ENCODE peak calls at places on chromosomes 11 and 22, in five cellular contexts. One of them, this sample, is unnamed.

GRCh38 chr11:10379022-10379421 is 74.1 kb downstream of the ADM start:
- DNase-seq in SK-N-SH: no peak
- DNase-seq in A549: peak; percentile 22
- DNase-seq in GM23338: peak; percentile 69
- DNase-seq in K562: peak; percentile 64
- DNase-seq in this sample: no peak

GRCh38 chr22:21970037-21970799 is 12.4 kb downstream of the TOP3B start:
- DNase-seq in SK-N-SH: no peak
- DNase-seq in A549: no peak
- DNase-seq in GM23338: no peak
- DNase-seq in K562: no peak
- DNase-seq in this sample: no peak

GRCh38 chr11:57514538-57515331 is 767 bp downstream of the SLC43A1 start:
- DNase-seq in SK-N-SH: peak; percentile 79
- DNase-seq in A549: peak; percentile 46
- DNase-seq in GM23338: peak; percentile 80
- DNase-seq in K562: peak; percentile 76
- DNase-seq in this sample: no peak

GRCh38 chr11:72775288-72776110 is 18.3 kb downstream of the STARD10 start:
- DNase-seq in SK-N-SH: no peak
- DNase-seq in A549: no peak
- DNase-seq in GM23338: no peak
- DNase-seq in K562: no peak
- DNase-seq in this sample: no peak

GRCh38 chr11:131246589-131247164 is 123.7 kb upstream of the NTM start:
- DNase-seq in SK-N-SH: peak; percentile 23
- DNase-seq in A549: no peak
- DNase-seq in GM23338: peak; percentile 93
- DNase-seq in K562: peak; percentile 25
- DNase-seq in this sample: peak; percentile 5

GRCh38 chr11:36361901-36362391 is 65.9 kb downstream of the PRR5L start:
- DNase-seq in SK-N-SH: no peak
- DNase-seq in A549: no peak
- DNase-seq in GM23338: peak; percentile 43
- DNase-seq in K562: no peak
- DNase-seq in this sample: no peak

GRCh38 chr22:43188829-43189545 is 2.1 kb upstream of the TTLL12 start:
- DNase-seq in SK-N-SH: no peak
- DNase-seq in A549: no peak
- DNase-seq in GM23338: no peak
- DNase-seq in K562: no peak
- DNase-seq in this sample: no peak

GRCh38 chr11:73085189-73085875 is 56.8 kb downstream of the FCHSD2 start:
- DNase-seq in SK-N-SH: no peak
- DNase-seq in A549: no peak
- DNase-seq in GM23338: no peak
- DNase-seq in K562: no peak
- DNase-seq in this sample: no peak

GRCh38 chr11:77994434-77995362 is at the start of gene INTS4:
- DNase-seq in SK-N-SH: peak; percentile 88
- DNase-seq in A549: peak; percentile 95
- DNase-seq in GM23338: peak; percentile 100
- DNase-seq in K562: peak; percentile 95
- DNase-seq in this sample: peak; percentile 99

GRCh38 chr11:72220696-72221363 is 3.7 kb upstream of the INPPL1 start:
- DNase-seq in SK-N-SH: no peak
- DNase-seq in A549: no peak
- DNase-seq in GM23338: no peak
- DNase-seq in K562: no peak
- DNase-seq in this sample: no peak

GRCh38 chr11:44316388-44317240 is 6.7 kb upstream of the ALX4 start:
- DNase-seq in SK-N-SH: peak; percentile 67
- DNase-seq in A549: no peak
- DNase-seq in GM23338: peak; percentile 74
- DNase-seq in K562: peak; percentile 31
- DNase-seq in this sample: no peak

GRCh38 chr11:44318369-44318768 is 8.4 kb upstream of the ALX4 start:
- DNase-seq in SK-N-SH: no peak
- DNase-seq in A549: no peak
- DNase-seq in GM23338: no peak
- DNase-seq in K562: no peak
- DNase-seq in this sample: no peak

GRCh38 chr11:44313701-44314489 is 4.0 kb upstream of the ALX4 start:
- DNase-seq in SK-N-SH: no peak
- DNase-seq in A549: no peak
- DNase-seq in GM23338: no peak
- DNase-seq in K562: no peak
- DNase-seq in this sample: no peak

GRCh38 chr11:44314733-44315132 is 4.8 kb upstream of the ALX4 start:
- DNase-seq in SK-N-SH: no peak
- DNase-seq in A549: no peak
- DNase-seq in GM23338: no peak
- DNase-seq in K562: no peak
- DNase-seq in this sample: no peak

GRCh38 chr11:44315947-44316387 is 6.0 kb upstream of the ALX4 start:
- DNase-seq in SK-N-SH: peak; percentile 82
- DNase-seq in A549: peak; percentile 69
- DNase-seq in GM23338: peak; percentile 64
- DNase-seq in K562: no peak
- DNase-seq in this sample: no peak
- H3K4me3 ChIP-seq in SK-N-SH: peak overlapping the region; percentile 41
- H3K4me3 ChIP-seq in A549: peak overlapping the region; percentile 54
- H3K4me3 ChIP-seq in GM23338: peak overlapping the region; percentile 59
- H3K4me3 ChIP-seq in K562: no peak overlapping the region
- H3K4me3 ChIP-seq in this sample: peak overlapping the region; percentile 60

GRCh38 chr22:20056696-20057386 is 23.2 kb upstream of the DGCR8 start:
- DNase-seq in SK-N-SH: no peak
- DNase-seq in A549: no peak
- DNase-seq in GM23338: no peak
- DNase-seq in K562: no peak
- DNase-seq in this sample: no peak
- TF ChIP-seq REST in SK-N-SH: no peak
- TF ChIP-seq REST in A549: no peak
- TF ChIP-seq REST in GM23338: no peak
- TF ChIP-seq REST in K562: no peak
- TF ChIP-seq REST in this sample: no peak

GRCh38 chr11:117874253-117874909 is 2.1 kb downstream of the FXYD6 start:
- DNase-seq in SK-N-SH: no peak
- DNase-seq in A549: no peak
- DNase-seq in GM23338: peak; percentile 78
- DNase-seq in K562: no peak
- DNase-seq in this sample: no peak
- H3K4me3 ChIP-seq in SK-N-SH: no peak overlapping the region
- H3K4me3 ChIP-seq in A549: no peak overlapping the region
- H3K4me3 ChIP-seq in GM23338: peak overlapping the region; percentile 91
- H3K4me3 ChIP-seq in K562: no peak overlapping the region
- H3K4me3 ChIP-seq in this sample: no peak overlapping the region

GRCh38 chr22:17781319-17782031 is 7.2 kb upstream of the BID start:
- DNase-seq in SK-N-SH: peak; percentile 57
- DNase-seq in A549: peak; percentile 68
- DNase-seq in GM23338: no peak
- DNase-seq in K562: no peak
- DNase-seq in this sample: no peak
- TF ChIP-seq REST in SK-N-SH: no peak
- TF ChIP-seq REST in A549: no peak
- TF ChIP-seq REST in GM23338: no peak
- TF ChIP-seq REST in K562: no peak
- TF ChIP-seq REST in this sample: no peak

GRCh38 chr11:75433443-75433842 is 440 bp upstream of the KLHL35 start:
- DNase-seq in SK-N-SH: no peak
- DNase-seq in A549: no peak
- DNase-seq in GM23338: no peak
- DNase-seq in K562: no peak
- DNase-seq in this sample: no peak

GRCh38 chr11:75434051-75434450 is 1.0 kb upstream of the KLHL35 start:
- DNase-seq in SK-N-SH: no peak
- DNase-seq in A549: no peak
- DNase-seq in GM23338: no peak
- DNase-seq in K562: no peak
- DNase-seq in this sample: no peak

GRCh38 chr11:75430692-75431532 is 2.1 kb downstream of the KLHL35 start:
- DNase-seq in SK-N-SH: peak; percentile 51
- DNase-seq in A549: no peak
- DNase-seq in GM23338: no peak
- DNase-seq in K562: no peak
- DNase-seq in this sample: no peak

GRCh38 chr11:75431533-75432525 is 1.2 kb downstream of the KLHL35 start:
- DNase-seq in SK-N-SH: peak; percentile 55
- DNase-seq in A549: no peak
- DNase-seq in GM23338: peak; percentile 55
- DNase-seq in K562: peak; percentile 29
- DNase-seq in this sample: no peak

DNA sequence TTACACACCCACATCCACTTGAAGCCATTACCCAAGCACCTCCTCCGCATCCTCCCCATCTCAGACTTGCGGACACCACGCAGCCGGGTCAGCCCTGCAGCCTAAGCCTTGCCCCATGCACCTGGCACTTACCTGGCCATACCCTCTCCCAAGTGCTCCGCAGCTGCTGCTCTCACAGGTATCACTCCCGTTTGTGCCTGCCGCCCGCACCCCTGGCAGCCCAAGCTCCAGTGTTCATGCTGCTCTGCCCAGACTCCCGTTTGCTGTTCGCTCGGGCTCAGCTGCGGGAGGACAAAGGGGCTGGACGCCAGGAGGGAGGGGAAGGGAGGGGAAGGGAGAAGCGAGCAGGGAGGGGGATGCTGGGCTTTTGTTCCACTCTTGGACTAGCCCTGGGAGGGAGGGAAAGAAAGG is at the start of gene KLHL35:
- DNase-seq in SK-N-SH: no peak
- DNase-seq in A549: no peak
- DNase-seq in GM23338: no peak
- DNase-seq in K562: peak; percentile 41
- DNase-seq in this sample: no peak
- H3K4me3 ChIP-seq in SK-N-SH: no peak within 1 kb of the TSS
- H3K4me3 ChIP-seq in A549: no peak within 1 kb of the TSS
- H3K4me3 ChIP-seq in GM23338: peak within 1 kb of the TSS; percentile 43
- H3K4me3 ChIP-seq in K562: no peak within 1 kb of the TSS
- H3K4me3 ChIP-seq in this sample: no peak within 1 kb of the TSS

DNA sequence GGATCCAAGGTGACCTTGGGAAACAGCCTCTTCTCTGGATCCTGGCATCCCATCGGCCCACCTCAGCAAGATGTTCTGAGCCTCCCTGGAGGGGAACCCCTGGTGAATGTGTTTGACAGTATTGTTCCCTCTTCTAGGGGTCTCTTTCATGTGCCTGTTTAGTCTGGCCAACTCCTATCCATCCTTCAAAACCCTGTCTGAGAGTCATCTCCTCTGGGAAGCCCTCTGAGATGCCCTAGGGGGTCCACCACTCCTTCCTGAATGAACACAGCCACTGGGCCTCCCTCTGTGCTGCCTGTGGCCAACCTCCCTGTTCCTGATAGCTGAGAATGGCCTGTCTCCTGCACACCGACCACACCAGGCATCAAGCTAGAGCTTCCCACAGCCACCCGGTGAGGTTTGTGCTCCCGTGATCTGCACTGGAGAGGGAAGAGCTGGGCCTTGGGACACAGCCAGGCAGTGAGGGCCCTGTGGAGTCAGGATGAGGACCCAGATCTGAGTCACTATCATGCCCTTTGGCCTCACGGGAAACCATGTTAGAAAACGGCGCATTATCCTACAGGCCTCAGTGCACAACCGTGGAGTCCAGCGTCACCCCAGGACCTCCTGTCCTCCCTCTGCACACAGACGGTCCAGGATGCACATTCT is 8.8 kb downstream of the WNT7B start:
- DNase-seq in SK-N-SH: no peak
- DNase-seq in A549: no peak
- DNase-seq in GM23338: no peak
- DNase-seq in K562: no peak
- DNase-seq in this sample: no peak
- TF ChIP-seq REST in SK-N-SH: no peak
- TF ChIP-seq REST in A549: no peak
- TF ChIP-seq REST in GM23338: no peak
- TF ChIP-seq REST in K562: no peak
- TF ChIP-seq REST in this sample: no peak

GRCh38 chr11:129375731-129376657 is at the start of gene BARX2:
- DNase-seq in SK-N-SH: peak; percentile 70
- DNase-seq in A549: no peak
- DNase-seq in GM23338: peak; percentile 86
- DNase-seq in K562: no peak
- DNase-seq in this sample: peak; percentile 35

GRCh38 chr11:129374081-129374992 is 1.3 kb upstream of the BARX2 start:
- DNase-seq in SK-N-SH: peak; percentile 44
- DNase-seq in A549: no peak
- DNase-seq in GM23338: peak; percentile 54
- DNase-seq in K562: no peak
- DNase-seq in this sample: no peak

GRCh38 chr11:129374993-129375721 is 491 bp upstream of the BARX2 start:
- DNase-seq in SK-N-SH: peak; percentile 49
- DNase-seq in A549: peak; percentile 26
- DNase-seq in GM23338: peak; percentile 72
- DNase-seq in K562: no peak
- DNase-seq in this sample: no peak

GRCh38 chr11:129377739-129378138 is 2.1 kb downstream of the BARX2 start:
- DNase-seq in SK-N-SH: no peak
- DNase-seq in A549: no peak
- DNase-seq in GM23338: no peak
- DNase-seq in K562: no peak
- DNase-seq in this sample: no peak

GRCh38 chr11:129376658-129377341 is 1.2 kb downstream of the BARX2 start:
- DNase-seq in SK-N-SH: no peak
- DNase-seq in A549: no peak
- DNase-seq in GM23338: no peak
- DNase-seq in K562: no peak
- DNase-seq in this sample: no peak
- H3K4me3 ChIP-seq in SK-N-SH: no peak overlapping the region
- H3K4me3 ChIP-seq in A549: no peak overlapping the region
- H3K4me3 ChIP-seq in GM23338: peak overlapping the region; percentile 68
- H3K4me3 ChIP-seq in K562: no peak overlapping the region
- H3K4me3 ChIP-seq in this sample: peak overlapping the region; percentile 51